ENCODE peak calls at places on chromosome 18, in eight cellular contexts. T is H1, W is gastrocnemius medialis, A is right lobe of liver, N is vagina, E is body of pancreas, U is ovary, H is tibial nerve. L is an unnamed sample.

GRCh38 chr18:48319796-48320638 is 89.2 kb downstream of the ZBTB7C start:
- DNase-seq in W (no peak), A (no peak), N (no peak), H (no peak), U (no peak), E (no peak), T (no peak), L (no peak)

GRCh38 chr18:7102131-7102530 is 15.5 kb downstream of the LAMA1 start:
- DNase-seq in U (no peak), T (no peak), H (no peak), A (no peak), E (no peak), N (no peak), W (no peak), L (no peak)

GRCh38 chr18:56323673-56324072 is 314.7 kb downstream of the TXNL1 start:
- DNase-seq in T (no peak), W (no peak), N (no peak), U (no peak), H (no peak), A (no peak), E (no peak), L (no peak)

GRCh38 chr18:8963876-8964275 is 138.6 kb upstream of the NDUFV2 start:
- DNase-seq in H (no peak), U (no peak), A (no peak), N (no peak), T (no peak), E (no peak), W (no peak), L (no peak)

GRCh38 chr18:69447886-69448285 is 47.2 kb downstream of the DOK6 start:
- DNase-seq in W (no peak), A (no peak), N (no peak), H (no peak), U (no peak), E (no peak), T (no peak), L (no peak)

GRCh38 chr18:42030586-42031182 is 75.7 kb downstream of the PIK3C3 start:
- DNase-seq in U (no peak), T (peak), W (no peak), E (peak), N (no peak), A (no peak), H (no peak), L (no peak)

GRCh38 chr18:79927597-79928562 is 23.6 kb downstream of the SLC66A2 start:
- DNase-seq in U (peak), T (peak), H (no peak), N (no peak), A (no peak), W (peak), E (peak), L (no peak)

GRCh38 chr18:33579147-33579867 is 1.3 kb downstream of the ASXL3 start:
- DNase-seq in U (no peak), H (no peak), N (no peak), W (no peak), E (peak), T (no peak), A (no peak), L (no peak)

GRCh38 chr18:38575648-38576047 is 1010.0 kb upstream of the CELF4 start:
- DNase-seq in H (no peak), W (no peak), E (no peak), A (no peak), N (no peak), U (no peak), T (no peak), L (no peak)

GRCh38 chr18:61639886-61640285 is 252.9 kb downstream of the RNF152 start:
- DNase-seq in U (no peak), A (no peak), N (no peak), H (no peak), W (no peak), E (no peak), T (no peak), L (no peak)

GRCh38 chr18:50424877-50425690 is 50.2 kb downstream of the SKA1 start:
- DNase-seq in E (peak), A (no peak), W (peak), N (no peak), U (no peak), T (no peak), H (no peak), L (no peak)

GRCh38 chr18:80191907-80192652 is 55.2 kb downstream of the PARD6G start:
- DNase-seq in W (no peak), U (no peak), E (no peak), H (no peak), A (no peak), T (peak), N (peak), L (no peak)

GRCh38 chr18:9079863-9080528 is 22.5 kb upstream of the NDUFV2 start:
- DNase-seq in E (no peak), H (no peak), N (no peak), T (no peak), U (no peak), A (no peak), W (no peak), L (no peak)

GRCh38 chr18:77803024-77803423 is 553.4 kb downstream of the GALR1 start:
- DNase-seq in A (no peak), U (no peak), H (no peak), N (no peak), E (no peak), W (no peak), T (no peak), L (no peak)

GRCh38 chr18:62091487-62092120 is 95.3 kb downstream of the PIGN start:
- DNase-seq in A (no peak), N (no peak), E (no peak), T (no peak), W (no peak), U (no peak), H (no peak), L (no peak)

GRCh38 chr18:42929857-42930256 is 185.6 kb downstream of the RIT2 start:
- DNase-seq in E (no peak), A (no peak), T (no peak), U (no peak), H (no peak), W (no peak), N (no peak), L (no peak)

GRCh38 chr18:61340148-61340547 is 6.9 kb downstream of the CDH20 start:
- DNase-seq in E (no peak), A (no peak), W (no peak), T (no peak), U (no peak), N (no peak), H (no peak), L (no peak)

GRCh38 chr18:3037423-3037915 is 24.5 kb upstream of the LPIN2 start:
- DNase-seq in W (peak), U (no peak), H (no peak), T (no peak), E (peak), N (no peak), A (no peak), L (peak)

GRCh38 chr18:9280854-9281253 is 53.7 kb upstream of the TWSG1 start:
- DNase-seq in A (no peak), N (no peak), T (no peak), H (no peak), W (no peak), E (no peak), U (no peak), L (no peak)

GRCh38 chr18:57802166-57802868 is 798 bp downstream of the ATP8B1 start:
- DNase-seq in W (no peak), U (no peak), N (no peak), H (no peak), E (peak), A (no peak), T (peak), L (no peak)

GRCh38 chr18:37188016-37188791 is 359.3 kb downstream of the KIAA1328 start:
- DNase-seq in U (no peak), T (no peak), E (no peak), H (no peak), N (no peak), W (no peak), A (no peak), L (no peak)

GRCh38 chr18:33755918-33756590 is 178.0 kb downstream of the ASXL3 start:
- DNase-seq in N (no peak), E (no peak), T (no peak), W (no peak), H (no peak), U (no peak), A (no peak), L (no peak)

GRCh38 chr18:34544930-34545329 is 165.2 kb upstream of the DTNA start:
- DNase-seq in H (no peak), W (no peak), T (no peak), N (no peak), A (no peak), U (no peak), E (no peak), L (no peak)

GRCh38 chr18:39772155-39772919 is 2182.7 kb upstream of the PIK3C3 start:
- DNase-seq in T (no peak), A (no peak), E (no peak), W (no peak), H (no peak), N (no peak), U (no peak), L (no peak)

GRCh38 chr18:3511980-3512379 is 62.0 kb downstream of the TGIF1 start:
- DNase-seq in W (no peak), H (no peak), A (no peak), T (no peak), N (no peak), E (no peak), U (no peak), L (no peak)

GRCh38 chr18:76451475-76452331 is 43.3 kb downstream of the ZNF516 start:
- DNase-seq in T (peak), E (no peak), N (peak), W (peak), H (no peak), U (peak), A (no peak), L (no peak)

GRCh38 chr18:35408843-35409261 is 31.7 kb upstream of the ZNF396 start:
- DNase-seq in T (no peak), A (peak), W (no peak), U (no peak), N (no peak), E (no peak), H (no peak), L (no peak)

GRCh38 chr18:59546164-59546563 is 151.1 kb downstream of the CCBE1 start:
- DNase-seq in N (no peak), T (no peak), U (no peak), W (no peak), A (no peak), H (no peak), E (no peak), L (no peak)

GRCh38 chr18:63161032-63161727 is 158.4 kb downstream of the BCL2 start:
- DNase-seq in N (no peak), H (no peak), T (no peak), U (no peak), A (no peak), E (no peak), W (no peak), L (no peak)

GRCh38 chr18:74351354-74351753 is 35.7 kb downstream of the C18orf63 start:
- DNase-seq in U (no peak), W (no peak), E (no peak), T (no peak), A (peak), H (no peak), N (no peak), L (peak)

GRCh38 chr18:57171026-57171425 is 24.1 kb downstream of the BOD1L2 start:
- DNase-seq in E (no peak), U (no peak), W (no peak), H (no peak), N (no peak), T (no peak), A (no peak), L (no peak)

GRCh38 chr18:48230459-48231113 is 178.6 kb downstream of the ZBTB7C start:
- DNase-seq in W (peak), T (peak), A (peak), H (peak), E (peak), N (no peak), U (peak), L (peak)

GRCh38 chr18:74507120-74507881 is 11.1 kb downstream of the CNDP2 start:
- DNase-seq in U (no peak), W (no peak), H (no peak), E (peak), N (no peak), A (no peak), T (no peak), L (no peak)

GRCh38 chr18:3269241-3269640 is 7.3 kb downstream of the MYL12B start:
- DNase-seq in E (no peak), W (no peak), U (no peak), N (no peak), T (no peak), H (no peak), A (no peak), L (no peak)

GRCh38 chr18:69484699-69485396 is 84.2 kb downstream of the DOK6 start:
- DNase-seq in T (no peak), U (no peak), W (no peak), E (no peak), H (no peak), N (no peak), A (no peak), L (no peak)

GRCh38 chr18:78006805-78007204 is 757.2 kb downstream of the GALR1 start:
- DNase-seq in E (no peak), U (no peak), W (no peak), N (no peak), T (no peak), H (no peak), A (no peak), L (no peak)

GRCh38 chr18:79573921-79574491 is 105.6 kb upstream of the CTDP1 start:
- DNase-seq in E (peak), N (no peak), T (peak), H (no peak), A (peak), U (peak), W (no peak), L (no peak)

GRCh38 chr18:79766308-79766707 is 31.4 kb upstream of the KCNG2 start:
- DNase-seq in E (no peak), N (no peak), H (no peak), U (peak), T (no peak), W (no peak), A (no peak), L (no peak)

GRCh38 chr18:31942999-31943894 is at the start of gene TRAPPC8:
- DNase-seq in U (peak), W (peak), E (peak), N (peak), H (peak), A (peak), T (peak), L (peak)
- TF ChIP-seq POLR2A in U (no peak), W (peak), E (peak), N (peak), H (peak), A (peak), T (peak), L (peak)

GRCh38 chr18:54871231-54871630 is 43.0 kb downstream of the RAB27B start:
- DNase-seq in U (no peak), E (no peak), T (no peak), N (no peak), H (no peak), A (no peak), W (no peak), L (no peak)
- TF ChIP-seq POLR2A in U (no peak), E (no peak), T (no peak), N (no peak), H (no peak), A (no peak), W (no peak), L (no peak)

DNA sequence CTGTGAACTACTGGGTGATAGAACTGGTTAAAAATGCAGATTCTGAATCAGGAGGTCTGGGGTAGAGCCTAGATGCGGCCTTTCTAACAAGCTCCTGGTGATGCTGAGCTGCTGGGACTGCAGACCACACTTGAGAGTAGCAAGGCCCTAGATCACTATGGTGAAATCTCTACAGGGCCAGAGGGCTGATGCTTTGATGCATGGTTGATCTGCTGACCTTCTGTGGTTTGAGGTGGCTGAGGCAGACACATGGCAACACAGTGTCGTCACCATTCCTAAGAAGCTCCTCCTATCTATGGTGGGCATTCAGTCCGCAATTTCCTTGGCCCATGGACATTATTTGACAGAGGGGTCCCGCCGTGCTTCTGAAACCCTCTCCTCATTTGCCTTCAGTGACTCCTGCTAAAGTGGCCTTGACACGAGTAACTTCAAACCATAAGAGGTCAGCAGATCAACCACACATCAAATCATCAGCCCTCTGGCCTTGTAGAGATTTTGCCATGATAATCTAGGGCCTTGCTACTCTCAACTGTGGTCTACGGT is 19.8 kb downstream of the CCDC68 start:
- DNase-seq in N (no peak), H (no peak), E (no peak), W (no peak), A (no peak), T (no peak), U (no peak), L (no peak)
- TF ChIP-seq POLR2A in N (no peak), H (no peak), E (no peak), W (no peak), A (no peak), T (no peak), U (no peak), L (no peak)

DNA sequence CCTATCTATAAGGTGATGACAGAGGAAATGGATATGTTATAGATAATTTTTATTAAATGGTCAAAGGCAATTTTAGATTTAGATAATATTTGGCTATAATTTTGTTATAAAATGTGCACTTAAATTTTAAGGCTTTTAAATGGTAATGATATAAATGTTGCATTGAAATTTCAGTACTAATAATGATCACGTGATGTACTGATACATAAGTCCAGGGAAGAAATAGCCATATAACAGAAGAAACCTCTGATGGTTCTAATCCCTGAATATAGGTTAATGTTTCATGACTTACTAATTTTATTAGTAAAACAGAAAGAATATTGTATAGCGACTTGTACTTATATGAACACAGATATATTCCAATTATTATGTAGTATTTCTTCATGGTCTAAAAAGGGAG is 211.9 kb downstream of the SOCS6 start:
- DNase-seq in A (no peak), H (no peak), U (no peak), N (no peak), E (no peak), W (no peak), T (no peak), L (no peak)
- TF ChIP-seq POLR2A in A (no peak), H (no peak), U (no peak), N (no peak), E (no peak), W (no peak), T (no peak), L (no peak)

DNA sequence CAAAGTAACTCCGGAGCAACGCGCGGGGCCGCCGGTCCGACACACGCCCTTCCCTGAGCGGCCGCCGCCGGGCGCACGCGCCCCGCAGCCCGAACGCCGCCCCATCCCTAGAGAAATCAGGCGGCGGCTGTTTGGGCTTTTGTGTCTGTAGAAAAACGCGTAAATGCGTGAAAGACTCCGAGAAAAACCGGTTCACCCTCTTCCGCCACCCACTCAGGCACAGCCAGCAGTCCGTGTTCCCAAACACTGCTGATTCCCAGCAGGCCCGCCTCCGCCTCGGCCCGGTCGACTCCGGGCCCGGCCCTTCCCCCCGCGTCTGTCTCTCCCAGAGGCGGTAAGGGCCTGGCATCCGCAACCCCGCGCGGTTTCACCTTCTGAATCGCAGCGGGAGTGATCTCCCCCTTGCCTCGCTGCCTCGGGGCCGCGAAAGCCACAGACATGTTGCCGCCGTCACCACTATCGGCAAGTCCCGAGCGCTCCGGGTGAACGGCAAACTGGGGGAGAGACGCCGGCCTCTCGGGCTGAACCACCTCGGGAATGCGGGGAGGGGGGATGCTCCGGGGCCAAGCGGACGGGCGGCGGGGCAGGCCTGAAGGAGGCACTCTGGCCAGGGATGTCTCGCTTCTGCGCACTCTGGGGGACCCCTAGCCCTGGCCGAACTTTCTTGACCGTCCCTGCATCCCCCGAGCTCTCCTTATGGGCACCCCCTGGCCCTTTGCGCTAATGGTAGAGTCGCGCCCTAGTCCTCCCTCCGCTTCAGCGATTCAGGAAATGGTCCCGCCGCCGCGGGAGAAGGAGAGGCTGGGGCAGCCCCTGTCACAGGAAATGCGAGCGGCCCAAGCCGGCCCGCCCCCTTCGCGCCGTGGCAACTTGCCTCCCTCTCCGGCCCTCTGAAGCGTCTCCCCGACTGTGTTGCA is at the start of gene SS18:
- DNase-seq in E (peak), U (peak), T (peak), A (peak), N (peak), H (peak), W (peak), L (peak)
- TF ChIP-seq POLR2A in E (peak), U (peak), T (peak), A (peak), N (peak), H (peak), W (peak), L (peak)

L was measured in H54.